ENCODE peak calls at places on chromosomes 7 and 10, in nine cellular contexts. T is Caco-2, S is fibroblast of mammary gland, X is cardiac fibroblast, J is coronary artery, V is lower lobe of right lung, L is endothelial cell, F is upper lobe of right lung, K is astrocyte of the spinal cord. Z is an unnamed sample.
A peak's percentile ranks its signal among the peaks of the same experiment; 100 is the strongest.

GRCh38 chr7:26910221-26910620 is 45.8 kb upstream of the SKAP2 start:
- DNase-seq in F (no peak), S (peak; percentile 93), V (no peak), J (no peak), K (peak; percentile 46), L (no peak), T (peak; percentile 5), X (peak; percentile 66), Z (peak; percentile 74)

GRCh38 chr7:85226401-85227085 is 39.7 kb upstream of the SEMA3D start:
- DNase-seq in K (peak; percentile 50), X (no peak), T (no peak), V (no peak), J (no peak), S (no peak), L (no peak), F (no peak), Z (no peak)

GRCh38 chr10:6558272-6558671 is 21.8 kb downstream of the PRKCQ start:
- DNase-seq in S (no peak), K (no peak), X (no peak), V (no peak), L (no peak), F (no peak), J (no peak), T (no peak), Z (no peak)

GRCh38 chr7:41629711-41630111 is 73.2 kb downstream of the INHBA start:
- DNase-seq in L (no peak), F (no peak), S (peak; percentile 59), T (no peak), K (no peak), J (no peak), V (no peak), X (peak; percentile 46), Z (no peak)

GRCh38 chr10:43420369-43421200 is 11.6 kb upstream of the HNRNPF start:
- DNase-seq in F (peak; percentile 95), K (peak; percentile 83), T (peak; percentile 97), X (peak; percentile 87), V (peak; percentile 92), J (peak; percentile 94), L (peak; percentile 59), S (peak; percentile 85), Z (peak; percentile 74)

GRCh38 chr7:132779164-132779563 is 202.9 kb upstream of the PLXNA4 start:
- DNase-seq in V (no peak), F (no peak), S (no peak), T (no peak), X (no peak), L (no peak), J (no peak), K (no peak), Z (no peak)

GRCh38 chr7:113087278-113087998 is 811 bp upstream of the GPR85 start:
- DNase-seq in J (no peak), F (no peak), X (peak; percentile 86), L (no peak), V (no peak), K (peak; percentile 88), S (peak; percentile 96), T (peak; percentile 42), Z (no peak)

GRCh38 chr7:158324397-158325360 is 262.9 kb downstream of the PTPRN2 start:
- DNase-seq in T (no peak), K (no peak), S (no peak), V (no peak), F (no peak), L (no peak), J (peak; percentile 29), X (no peak), Z (no peak)

GRCh38 chr10:71268751-71269150 is 50.3 kb upstream of the SLC29A3 start:
- DNase-seq in S (peak; percentile 28), K (no peak), J (no peak), L (no peak), V (no peak), X (no peak), F (no peak), T (no peak), Z (no peak)

GRCh38 chr7:30684351-30684750 is 2.1 kb upstream of the CRHR2 start:
- DNase-seq in S (no peak), X (no peak), J (no peak), L (no peak), F (no peak), K (no peak), V (no peak), T (peak; percentile 11), Z (no peak)

GRCh38 chr7:143375298-143376034 is 5.7 kb upstream of the ZYX start:
- DNase-seq in V (no peak), S (no peak), T (no peak), K (no peak), X (peak; percentile 18), J (no peak), L (no peak), F (no peak), Z (no peak)

GRCh38 chr10:126945351-126946035 is 40.3 kb downstream of the DOCK1 start:
- DNase-seq in S (peak; percentile 31), J (no peak), F (no peak), T (no peak), V (no peak), X (no peak), L (no peak), K (no peak), Z (no peak)

GRCh38 chr7:162583-163297 is 29.6 kb upstream of the FAM20C start:
- DNase-seq in F (peak; percentile 35), X (no peak), L (no peak), K (no peak), J (no peak), V (peak; percentile 34), T (no peak), S (no peak), Z (no peak)

GRCh38 chr7:135620980-135621850 is 41.1 kb upstream of the STMP1 start:
- DNase-seq in V (no peak), X (peak; percentile 94), J (no peak), F (no peak), S (peak; percentile 88), T (peak; percentile 63), L (peak; percentile 27), K (peak; percentile 93), Z (peak; percentile 45)

GRCh38 chr10:5615263-5615820 is 51.1 kb downstream of the ASB13 start:
- DNase-seq in X (no peak), L (no peak), K (peak; percentile 67), V (no peak), S (peak; percentile 49), T (no peak), J (no peak), F (no peak), Z (no peak)

GRCh38 chr10:111131168-111131799 is 54.5 kb downstream of the ADRA2A start:
- DNase-seq in V (no peak), L (no peak), X (no peak), K (no peak), J (no peak), S (no peak), F (no peak), T (peak; percentile 37), Z (no peak)

GRCh38 chr10:88293073-88293472 is 290.0 kb downstream of the RNLS start:
- DNase-seq in K (peak; percentile 33), V (no peak), F (no peak), J (no peak), X (peak; percentile 53), S (peak; percentile 11), T (no peak), L (no peak), Z (no peak)

GRCh38 chr10:88292185-88292514 is 291.0 kb downstream of the RNLS start:
- DNase-seq in X (no peak), T (no peak), K (no peak), V (no peak), F (no peak), S (no peak), J (no peak), L (no peak), Z (no peak)

GRCh38 chr10:88293651-88294230 is 289.4 kb downstream of the RNLS start:
- DNase-seq in X (no peak), K (no peak), V (no peak), J (no peak), T (no peak), L (no peak), F (no peak), S (no peak), Z (no peak)

GRCh38 chr10:88289342-88289741 is 293.8 kb downstream of the RNLS start:
- DNase-seq in X (peak; percentile 39), F (no peak), V (no peak), S (peak; percentile 27), K (no peak), J (no peak), L (no peak), T (no peak), Z (no peak)

GRCh38 chr10:88291289-88292184 is 291.6 kb downstream of the RNLS start:
- DNase-seq in S (no peak), F (no peak), V (no peak), T (no peak), L (no peak), X (no peak), K (no peak), J (no peak), Z (no peak)
- TF ChIP-seq CTCF in S (no peak), F (no peak), V (no peak), T (peak; percentile 6), L (no peak), X (no peak), K (no peak), J (no peak), Z (no peak)

GRCh38 chr7:94656925-94657731 is 1.2 kb upstream of the SGCE start:
- DNase-seq in L (peak; percentile 16), V (no peak), J (no peak), S (peak; percentile 53), K (peak; percentile 65), X (peak; percentile 56), T (peak; percentile 50), F (no peak), Z (no peak)
- TF ChIP-seq CTCF in L (no peak), V (no peak), J (no peak), S (no peak), K (no peak), X (no peak), T (no peak), F (no peak), Z (no peak)

DNA sequence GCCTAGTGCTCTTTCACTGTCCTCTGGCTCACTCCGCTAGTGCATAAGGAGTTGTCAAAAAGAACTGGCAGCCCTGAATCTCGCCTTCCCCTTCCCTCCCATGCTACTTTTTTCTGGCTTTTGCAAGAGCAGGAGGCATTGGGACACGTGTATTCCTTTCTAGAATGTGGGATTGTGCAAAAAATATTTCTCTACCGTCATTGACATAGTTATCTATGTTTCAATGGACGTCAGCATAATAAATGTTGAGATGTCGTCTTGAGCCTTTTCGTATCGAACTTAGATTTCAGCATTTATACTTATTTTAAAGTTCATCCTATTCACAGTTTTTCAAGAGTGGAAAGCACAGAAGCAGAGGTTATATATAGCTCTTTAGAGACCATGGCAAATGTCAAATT is 731 bp downstream of the ING3 start:
- DNase-seq in J (no peak), K (no peak), F (no peak), S (no peak), L (no peak), T (no peak), X (no peak), V (no peak), Z (no peak)
- TF ChIP-seq CTCF in J (no peak), K (no peak), F (no peak), S (no peak), L (no peak), T (no peak), X (no peak), V (no peak), Z (no peak)

GRCh38 chr7:134104166-134104565 is 23.0 kb upstream of the LRGUK start:
- DNase-seq in V (no peak), X (no peak), J (no peak), S (no peak), F (no peak), T (no peak), K (no peak), L (no peak), Z (no peak)

GRCh38 chr7:134113655-134114054 is 13.5 kb upstream of the LRGUK start:
- DNase-seq in S (no peak), K (no peak), T (no peak), V (no peak), J (no peak), X (no peak), F (no peak), L (no peak), Z (no peak)

GRCh38 chr7:134108803-134109202 is 18.3 kb upstream of the LRGUK start:
- DNase-seq in V (no peak), T (no peak), L (no peak), F (no peak), K (no peak), X (no peak), S (no peak), J (no peak), Z (no peak)
- TF ChIP-seq CTCF in V (no peak), T (no peak), L (no peak), F (no peak), K (no peak), X (no peak), S (no peak), J (no peak), Z (no peak)